ENCODE peak calls at places on chromosomes 13 and 19, in five cellular contexts. Y is IMR-90, D is A549, V is HepG2, Z is K562. F is an unnamed sample.

GRCh38 chr19:54186351-54186750 is 3.0 kb downstream of the MBOAT7 start:
- DNase-seq in Y (no peak), D (no peak), V (no peak), Z (no peak), F (no peak)

GRCh38 chr13:41613984-41614581 is 156.7 kb downstream of the RGCC start:
- DNase-seq in Y (peak), D (no peak), V (peak), Z (no peak), F (no peak)

GRCh38 chr19:14061751-14062557 is at the start of gene PALM3:
- DNase-seq in Y (no peak), D (no peak), V (no peak), Z (peak), F (no peak)

GRCh38 chr13:76210262-76210661 is 574.1 kb downstream of the LMO7 start:
- DNase-seq in Y (no peak), D (no peak), V (no peak), Z (no peak), F (no peak)

GRCh38 chr13:35140321-35140720 is 198.3 kb downstream of the NBEA start:
- DNase-seq in Y (peak), D (no peak), V (no peak), Z (no peak), F (no peak)

GRCh38 chr19:28887920-28888618 is 324.9 kb downstream of the UQCRFS1 start:
- DNase-seq in Y (no peak), D (no peak), V (no peak), Z (no peak), F (no peak)

GRCh38 chr19:1177322-1178114 is 3.5 kb upstream of the SBNO2 start:
- DNase-seq in Y (peak), D (peak), V (no peak), Z (no peak), F (no peak)

GRCh38 chr13:98285317-98285716 is 108.2 kb upstream of the RNF113B start:
- DNase-seq in Y (peak), D (no peak), V (no peak), Z (no peak), F (no peak)

GRCh38 chr13:109737606-109738005 is 48.8 kb downstream of the IRS2 start:
- DNase-seq in Y (peak), D (no peak), V (no peak), Z (no peak), F (no peak)

GRCh38 chr19:34989248-34989797 is 10.8 kb upstream of the GRAMD1A start:
- DNase-seq in Y (no peak), D (no peak), V (no peak), Z (no peak), F (no peak)

DNA sequence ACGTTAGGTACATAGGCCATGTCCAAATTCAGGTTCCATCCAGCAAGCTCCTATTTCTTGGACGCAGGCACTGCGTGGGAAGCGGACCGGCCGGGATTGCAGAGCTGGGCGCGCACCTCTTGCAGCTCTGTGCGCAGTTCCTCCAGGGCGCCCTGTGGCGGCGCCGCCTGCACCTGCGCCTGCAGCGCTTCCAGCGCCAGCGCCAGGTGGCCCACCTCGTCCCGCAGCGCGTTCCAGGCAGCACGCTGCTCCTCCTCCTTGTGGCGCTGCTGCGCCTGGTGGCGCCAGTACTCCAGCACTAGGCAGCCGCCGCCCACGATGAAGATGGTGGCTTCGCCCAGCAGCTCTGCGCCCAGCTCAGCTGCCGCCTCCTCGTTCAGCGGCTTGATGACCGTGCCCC is 31.1 kb downstream of the OPA3 start:
- DNase-seq in Y (no peak), D (no peak), V (no peak), Z (no peak), F (no peak)
- TF ChIP-seq CTCF in Y (no peak), D (no peak), V (no peak), Z (no peak), F (no peak)

GRCh38 chr19:5648464-5648863 is 25.6 kb downstream of the SAFB start:
- DNase-seq in Y (no peak), D (no peak), V (no peak), Z (no peak), F (no peak)
- TF ChIP-seq BHLHE40 in Y (no peak), D (no peak), V (no peak), Z (no peak), F (no peak)

GRCh38 chr13:79401259-79402071 is 4.6 kb downstream of the RBM26 start:
- DNase-seq in Y (no peak), D (no peak), V (no peak), Z (no peak), F (no peak)
- TF ChIP-seq CTCF in Y (no peak), D (no peak), V (no peak), Z (no peak), F (no peak)

DNA sequence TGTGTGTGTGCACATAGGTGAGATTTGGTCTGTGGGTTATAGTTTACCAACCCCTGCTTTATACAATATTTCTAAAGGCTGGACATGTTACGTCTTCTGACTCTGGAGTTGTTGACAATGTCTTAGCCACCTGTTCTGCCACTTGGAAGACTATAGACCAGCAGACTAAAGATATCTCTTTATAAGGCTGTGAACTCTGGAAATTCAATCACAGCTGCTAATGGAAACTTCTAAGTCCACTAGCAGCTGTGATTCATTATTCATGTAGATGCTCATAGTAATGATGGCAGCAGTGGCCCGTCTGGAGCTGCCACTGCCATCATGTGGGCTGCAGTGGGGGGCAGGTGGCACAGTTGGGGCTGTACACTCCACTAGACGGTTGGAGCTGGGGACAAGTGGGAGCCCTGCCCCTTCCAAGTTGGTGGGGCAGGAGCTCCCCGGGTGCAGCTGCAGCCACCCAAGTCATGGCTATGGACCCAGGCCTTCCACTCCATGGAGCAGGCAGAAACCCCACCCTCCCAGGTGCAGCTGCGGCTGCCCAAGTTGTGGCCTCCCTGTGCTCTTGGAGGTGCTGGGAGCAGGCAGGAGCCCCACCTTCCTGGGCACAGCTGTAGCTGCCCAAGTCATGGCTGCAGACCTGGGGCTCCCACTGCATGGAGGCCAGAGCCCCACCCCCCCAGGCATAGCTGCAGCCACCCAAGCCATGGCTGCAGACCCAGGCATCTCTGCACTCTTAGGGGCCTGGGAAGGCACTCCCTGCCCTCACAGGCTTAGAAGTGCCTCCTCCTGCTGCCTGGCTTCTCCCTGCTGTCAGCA is 8.8 kb downstream of the IGFL4 start:
- DNase-seq in Y (no peak), D (no peak), V (no peak), Z (no peak), F (no peak)
- TF ChIP-seq BHLHE40 in Y (no peak), D (no peak), V (no peak), Z (no peak), F (no peak)

GRCh38 chr19:41754596-41754995 is 734 bp upstream of the CEACAM6 start:
- DNase-seq in Y (no peak), D (no peak), V (no peak), Z (no peak), F (no peak)

GRCh38 chr19:41753159-41753558 is 2.2 kb upstream of the CEACAM6 start:
- DNase-seq in Y (no peak), D (peak), V (peak), Z (peak), F (no peak)

GRCh38 chr19:41758846-41759245 is 3.5 kb downstream of the CEACAM6 start:
- DNase-seq in Y (no peak), D (no peak), V (no peak), Z (no peak), F (no peak)

GRCh38 chr19:41755328-41755913 is at the start of gene CEACAM6:
- DNase-seq in Y (no peak), D (no peak), V (no peak), Z (no peak), F (no peak)

DNA sequence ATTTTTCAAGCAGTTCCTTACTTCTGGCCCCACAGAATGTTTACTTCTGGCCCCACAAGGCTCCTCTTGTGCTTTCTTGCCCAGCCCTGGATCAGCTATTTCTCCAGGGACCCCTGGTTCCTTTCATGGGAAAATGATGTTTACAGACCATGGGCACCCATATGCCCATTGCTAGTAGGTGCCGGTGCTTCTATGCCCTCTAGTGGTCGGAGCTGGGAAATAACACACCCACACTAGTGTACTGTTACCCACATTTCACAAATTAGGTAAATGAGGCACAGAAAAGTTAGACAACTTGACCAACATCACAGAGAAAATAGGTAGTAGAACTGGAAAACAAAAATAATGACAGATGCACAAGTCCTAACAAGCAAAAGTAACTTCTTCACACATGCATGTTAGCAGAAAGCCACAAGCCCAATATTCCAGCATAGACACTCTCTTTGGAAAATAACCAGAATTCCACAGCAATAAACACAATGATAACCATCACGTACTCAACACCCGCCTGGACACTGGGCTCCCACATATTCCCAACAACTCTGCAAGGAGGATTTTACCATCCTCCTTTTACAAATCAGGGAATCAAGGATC is 1.3 kb upstream of the CEACAM6 start:
- DNase-seq in Y (peak), D (peak), V (peak), Z (peak), F (no peak)
- TF ChIP-seq CTCF in Y (peak), D (peak), V (peak), Z (peak), F (peak)